ENCODE peak calls at places on chromosomes 1 and 21, in four cellular contexts. B is left ventricle myocardium inferior; Z is tibial nerve; N is CD4-positive, alpha-beta T cell. U is an unnamed sample.

GRCh38 chr1:167880570-167880969 is 33.4 kb downstream of the ADCY10 start:
- DNase-seq in B (no peak), Z (no peak), N (no peak), U (no peak)

GRCh38 chr1:32465541-32466002 is 700 bp downstream of the ZBTB8B start:
- DNase-seq in B (no peak), Z (no peak), N (no peak), U (no peak)

GRCh38 chr1:6162773-6163172 is 17.3 kb downstream of the CHD5 start:
- DNase-seq in B (no peak), Z (no peak), N (no peak), U (no peak)

GRCh38 chr1:29243023-29243862 is 6.9 kb downstream of the PTPRU start:
- DNase-seq in B (no peak), Z (no peak), N (no peak), U (no peak)

GRCh38 chr1:28122183-28122582 is 33.8 kb upstream of the EYA3 start:
- DNase-seq in B (no peak), Z (no peak), N (no peak), U (no peak)

GRCh38 chr1:17527036-17527914 is 12.2 kb upstream of the ARHGEF10L start:
- DNase-seq in B (no peak), Z (no peak), N (no peak), U (no peak)

GRCh38 chr1:82269466-82269865 is 468.7 kb downstream of the ADGRL2 start:
- DNase-seq in B (no peak), Z (no peak), N (no peak), U (no peak)

GRCh38 chr1:147598631-147599361 is 57.5 kb downstream of the BCL9 start:
- DNase-seq in B (no peak), Z (no peak), N (peak; percentile 54), U (no peak)

GRCh38 chr1:156246762-156247459 is 945 bp downstream of the PAQR6 start:
- DNase-seq in B (no peak), Z (peak; percentile 32), N (no peak), U (peak; percentile 77)

GRCh38 chr1:54559771-54560231 is 11.8 kb downstream of the ACOT11 start:
- DNase-seq in B (peak; percentile 80), Z (no peak), N (no peak), U (peak; percentile 38)

GRCh38 chr1:173411835-173412742 is 65.0 kb upstream of the PRDX6 start:
- DNase-seq in B (no peak), Z (no peak), N (no peak), U (no peak)

GRCh38 chr1:168585191-168585590 is 8.8 kb downstream of the XCL1 start:
- DNase-seq in B (no peak), Z (no peak), N (no peak), U (no peak)

GRCh38 chr1:216221260-216221700 is 202.0 kb downstream of the USH2A start:
- DNase-seq in B (no peak), Z (no peak), N (no peak), U (no peak)

GRCh38 chr1:229336345-229336744 is 6.5 kb downstream of the CCSAP start:
- DNase-seq in B (no peak), Z (no peak), N (no peak), U (no peak)

GRCh38 chr1:159090566-159091546 is 14.3 kb upstream of the AIM2 start:
- DNase-seq in B (no peak), Z (no peak), N (no peak), U (no peak)

GRCh38 chr1:110216844-110217444 is 6.8 kb downstream of the KCNC4 start:
- DNase-seq in B (no peak), Z (no peak), N (no peak), U (no peak)

GRCh38 chr1:226646026-226646869 is 92.8 kb downstream of the ITPKB start:
- DNase-seq in B (peak; percentile 13), Z (no peak), N (no peak), U (no peak)

GRCh38 chr1:163799190-163799805 is 477.5 kb downstream of the NUF2 start:
- DNase-seq in B (no peak), Z (no peak), N (no peak), U (no peak)

GRCh38 chr1:100921110-100921706 is 25.3 kb downstream of the SLC30A7 start:
- DNase-seq in B (no peak), Z (no peak), N (no peak), U (no peak)

GRCh38 chr1:208534979-208535378 is 290.8 kb upstream of the PLXNA2 start:
- DNase-seq in B (no peak), Z (no peak), N (no peak), U (no peak)

GRCh38 chr1:44947060-44947773 is 39.2 kb downstream of the EIF2B3 start:
- DNase-seq in B (no peak), Z (no peak), N (no peak), U (no peak)

GRCh38 chr1:184300446-184300845 is 86.4 kb upstream of the C1orf21 start:
- DNase-seq in B (no peak), Z (no peak), N (no peak), U (no peak)

GRCh38 chr21:35547946-35548774 is 499.1 kb upstream of the RUNX1 start:
- DNase-seq in B (no peak), Z (no peak), N (no peak), U (no peak)

GRCh38 chr21:20741445-20741844 is 256.8 kb upstream of the NCAM2 start:
- DNase-seq in B (no peak), Z (no peak), N (no peak), U (no peak)

GRCh38 chr1:81760487-81761097 is 40.1 kb upstream of the ADGRL2 start:
- DNase-seq in B (no peak), Z (no peak), N (no peak), U (no peak)

GRCh38 chr1:177355575-177355974 is 184.8 kb downstream of the BRINP2 start:
- DNase-seq in B (no peak), Z (no peak), N (no peak), U (no peak)

GRCh38 chr1:6093061-6093460 is 47.4 kb downstream of the KCNAB2 start:
- DNase-seq in B (no peak), Z (no peak), N (no peak), U (no peak)

GRCh38 chr1:30889506-30889905 is 19.1 kb downstream of the SDC3 start:
- DNase-seq in B (no peak), Z (no peak), N (no peak), U (no peak)

GRCh38 chr1:30886710-30887428 is 21.7 kb downstream of the SDC3 start:
- DNase-seq in B (no peak), Z (no peak), N (no peak), U (no peak)

GRCh38 chr1:30887485-30888315 is 20.9 kb downstream of the SDC3 start:
- DNase-seq in B (no peak), Z (no peak), N (no peak), U (no peak)

GRCh38 chr1:30888975-30889374 is 19.6 kb downstream of the SDC3 start:
- DNase-seq in B (no peak), Z (no peak), N (no peak), U (no peak)

DNA sequence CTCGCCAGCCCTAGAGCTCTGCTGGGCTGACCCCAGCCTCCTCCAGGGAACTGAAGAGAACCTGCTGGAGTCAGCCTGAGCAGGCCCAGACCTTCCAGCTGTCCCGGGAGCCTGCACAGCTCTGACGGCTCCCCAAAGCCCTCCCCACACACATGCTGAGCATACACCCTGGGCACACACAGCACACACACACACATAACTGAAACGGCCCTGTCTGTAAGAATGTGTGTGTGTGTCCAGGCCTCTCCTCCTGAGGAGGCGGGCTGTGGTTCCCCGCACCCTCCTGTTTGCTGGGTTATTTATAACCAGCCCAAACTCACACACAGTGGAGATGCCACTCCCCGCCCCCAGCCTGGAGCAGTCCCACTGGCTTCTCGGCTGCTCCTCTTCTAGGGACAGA is 20.2 kb downstream of the SDC3 start:
- DNase-seq in B (peak; percentile 71), Z (no peak), N (no peak), U (no peak)
- H3K27ac ChIP-seq in B (peak overlapping the region; percentile 75), Z (peak overlapping the region; percentile 91), N (no peak overlapping the region), U (peak overlapping the region; percentile 65)

GRCh38 chr1:2275796-2276536 is 47.8 kb downstream of the SKI start:
- DNase-seq in B (no peak), Z (no peak), N (no peak), U (peak; percentile 80)
- TF ChIP-seq CTCF in B (no peak), Z (no peak), N (no peak), U (no peak)

GRCh38 chr1:244280221-244280620 is 171.5 kb downstream of the ADSS2 start:
- DNase-seq in B (no peak), Z (no peak), N (no peak), U (no peak)
- H3K27ac ChIP-seq in B (no peak overlapping the region), Z (no peak overlapping the region), N (no peak overlapping the region), U (no peak overlapping the region)

DNA sequence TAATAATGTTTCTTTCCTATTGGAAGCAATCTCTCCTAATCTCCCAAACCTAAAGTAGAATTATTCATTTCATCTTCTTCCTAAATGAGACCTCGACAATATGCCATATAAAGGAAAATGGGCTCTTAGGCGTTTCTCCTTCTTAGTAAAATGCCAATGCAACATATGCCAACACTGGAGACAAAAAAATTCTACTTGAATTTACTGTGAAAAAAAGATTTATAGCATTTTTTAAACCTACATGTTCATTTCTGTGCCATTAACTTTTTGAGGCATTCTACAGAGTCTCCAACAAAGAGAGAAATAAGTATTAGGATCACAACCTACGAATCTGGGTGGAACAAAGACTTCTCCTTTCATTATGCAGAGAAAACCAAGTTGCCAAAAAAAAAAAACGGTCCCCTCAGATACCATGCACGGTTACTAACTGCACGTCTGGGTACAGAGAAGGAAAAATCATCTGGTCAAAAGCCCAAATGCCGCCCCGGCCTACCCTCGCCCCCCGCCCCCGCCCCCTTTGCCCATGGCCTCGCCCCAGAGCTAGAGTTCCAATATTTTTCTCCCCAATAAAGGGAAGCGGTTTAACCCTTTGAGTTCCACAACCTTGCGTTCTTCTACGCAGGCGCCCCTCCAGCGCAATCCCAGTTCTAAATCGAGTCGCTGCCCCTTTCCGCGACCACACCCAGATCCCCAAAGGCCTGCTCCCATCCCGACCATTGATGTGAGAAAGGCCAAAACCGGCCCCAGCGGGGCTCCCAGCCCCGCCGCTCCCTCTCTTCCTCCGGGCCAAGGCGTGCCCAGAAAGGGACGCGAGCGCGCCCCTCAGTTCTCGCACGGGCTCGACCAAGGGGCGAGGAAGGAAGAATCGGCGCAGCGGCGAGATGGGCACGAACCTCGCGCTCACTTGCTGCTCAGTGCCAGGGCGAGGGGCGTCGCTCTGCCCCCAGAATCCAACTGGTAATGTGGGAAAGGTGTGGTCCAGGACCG is 982 bp downstream of the WDR47 start:
- DNase-seq in B (peak; percentile 28), Z (no peak), N (peak; percentile 38), U (no peak)
- TF ChIP-seq CTCF in B (no peak), Z (no peak), N (no peak), U (no peak)

GRCh38 chr1:200368556-200368955 is 41.3 kb downstream of the ZNF281 start:
- DNase-seq in B (no peak), Z (no peak), N (no peak), U (no peak)
- H3K27ac ChIP-seq in B (peak overlapping the region; percentile 14), Z (no peak overlapping the region), N (no peak overlapping the region), U (no peak overlapping the region)